ENCODE peak calls at places on chromosomes 11 and 22, in six cellular contexts. One of them, this sample, is unnamed.
A peak's percentile ranks its signal among the peaks of the same experiment; 100 is the strongest.

GRCh38 chr11:28863422-28863821 is 755.2 kb downstream of the METTL15 start:
- ATAC-seq in HepG2: no peak
- ATAC-seq in upper lobe of left lung: no peak
- ATAC-seq in A549: no peak
- ATAC-seq in K562: no peak
- ATAC-seq in GM12878: no peak
- ATAC-seq in this sample: no peak

GRCh38 chr11:122202161-122202950 is 86.3 kb upstream of the BLID start:
- ATAC-seq in HepG2: peak; percentile 61
- ATAC-seq in upper lobe of left lung: peak; percentile 79
- ATAC-seq in A549: peak; percentile 82
- ATAC-seq in K562: no peak
- ATAC-seq in GM12878: no peak
- ATAC-seq in this sample: peak; percentile 40

GRCh38 chr11:13007702-13008435 is 1.2 kb upstream of the RASSF10 start:
- ATAC-seq in HepG2: peak; percentile 97
- ATAC-seq in upper lobe of left lung: no peak
- ATAC-seq in A549: no peak
- ATAC-seq in K562: no peak
- ATAC-seq in GM12878: no peak
- ATAC-seq in this sample: no peak

GRCh38 chr11:76615950-76616349 is 54.6 kb downstream of the LRRC32 start:
- ATAC-seq in HepG2: no peak
- ATAC-seq in upper lobe of left lung: no peak
- ATAC-seq in A549: no peak
- ATAC-seq in K562: no peak
- ATAC-seq in GM12878: no peak
- ATAC-seq in this sample: peak; percentile 47

GRCh38 chr22:38614331-38615122 is 41.7 kb downstream of the FAM227A start:
- ATAC-seq in HepG2: no peak
- ATAC-seq in upper lobe of left lung: peak; percentile 35
- ATAC-seq in A549: no peak
- ATAC-seq in K562: no peak
- ATAC-seq in GM12878: peak; percentile 55
- ATAC-seq in this sample: no peak

GRCh38 chr22:48569476-48570233 is 1258.0 kb downstream of the BRD1 start:
- ATAC-seq in HepG2: no peak
- ATAC-seq in upper lobe of left lung: no peak
- ATAC-seq in A549: no peak
- ATAC-seq in K562: no peak
- ATAC-seq in GM12878: no peak
- ATAC-seq in this sample: no peak

GRCh38 chr11:21785351-21785750 is 407.5 kb upstream of the ANO5 start:
- ATAC-seq in HepG2: no peak
- ATAC-seq in upper lobe of left lung: no peak
- ATAC-seq in A549: no peak
- ATAC-seq in K562: no peak
- ATAC-seq in GM12878: no peak
- ATAC-seq in this sample: no peak

GRCh38 chr11:13110929-13111812 is 102.1 kb downstream of the RASSF10 start:
- ATAC-seq in HepG2: no peak
- ATAC-seq in upper lobe of left lung: no peak
- ATAC-seq in A549: peak; percentile 67
- ATAC-seq in K562: no peak
- ATAC-seq in GM12878: peak; percentile 55
- ATAC-seq in this sample: peak; percentile 67

GRCh38 chr22:21858025-21858764 is 9.2 kb downstream of the MAPK1 start:
- ATAC-seq in HepG2: peak; percentile 65
- ATAC-seq in upper lobe of left lung: no peak
- ATAC-seq in A549: no peak
- ATAC-seq in K562: peak; percentile 9
- ATAC-seq in GM12878: peak; percentile 40
- ATAC-seq in this sample: no peak

GRCh38 chr11:118046051-118046963 is 30.6 kb upstream of the TMPRSS4 start:
- ATAC-seq in HepG2: no peak
- ATAC-seq in upper lobe of left lung: no peak
- ATAC-seq in A549: no peak
- ATAC-seq in K562: peak; percentile 65
- ATAC-seq in GM12878: peak; percentile 88
- ATAC-seq in this sample: no peak

GRCh38 chr11:119339581-119340334 is 925 bp downstream of the C1QTNF5 start:
- ATAC-seq in HepG2: peak; percentile 61
- ATAC-seq in upper lobe of left lung: peak; percentile 84
- ATAC-seq in A549: peak; percentile 64
- ATAC-seq in K562: peak; percentile 84
- ATAC-seq in GM12878: peak; percentile 63
- ATAC-seq in this sample: peak; percentile 71

GRCh38 chr11:93024376-93024775 is 54.9 kb downstream of the MTNR1B start:
- ATAC-seq in HepG2: no peak
- ATAC-seq in upper lobe of left lung: no peak
- ATAC-seq in A549: no peak
- ATAC-seq in K562: no peak
- ATAC-seq in GM12878: no peak
- ATAC-seq in this sample: no peak

GRCh38 chr11:110434952-110435779 is 5.4 kb downstream of the FDX1 start:
- ATAC-seq in HepG2: no peak
- ATAC-seq in upper lobe of left lung: no peak
- ATAC-seq in A549: no peak
- ATAC-seq in K562: peak; percentile 34
- ATAC-seq in GM12878: peak; percentile 43
- ATAC-seq in this sample: no peak

GRCh38 chr11:64916040-64916847 is 765 bp downstream of the ATG2A start:
- ATAC-seq in HepG2: peak; percentile 55
- ATAC-seq in upper lobe of left lung: peak; percentile 40
- ATAC-seq in A549: peak; percentile 48
- ATAC-seq in K562: peak; percentile 36
- ATAC-seq in GM12878: peak; percentile 51
- ATAC-seq in this sample: no peak

GRCh38 chr22:11066458-11067285 is 4461.3 kb upstream of the OR11H1 start:
- ATAC-seq in HepG2: peak; percentile 65
- ATAC-seq in upper lobe of left lung: peak; percentile 77
- ATAC-seq in A549: peak; percentile 47
- ATAC-seq in K562: peak; percentile 26
- ATAC-seq in GM12878: no peak
- ATAC-seq in this sample: peak; percentile 72

GRCh38 chr11:68574308-68574707 is 110.0 kb upstream of the GAL start:
- ATAC-seq in HepG2: no peak
- ATAC-seq in upper lobe of left lung: no peak
- ATAC-seq in A549: no peak
- ATAC-seq in K562: no peak
- ATAC-seq in GM12878: no peak
- ATAC-seq in this sample: no peak

GRCh38 chr11:94805994-94806393 is 37.8 kb downstream of the AMOTL1 start:
- ATAC-seq in HepG2: no peak
- ATAC-seq in upper lobe of left lung: no peak
- ATAC-seq in A549: no peak
- ATAC-seq in K562: no peak
- ATAC-seq in GM12878: no peak
- ATAC-seq in this sample: no peak

GRCh38 chr11:72598901-72599300 is 75.3 kb downstream of the PDE2A start:
- ATAC-seq in HepG2: peak; percentile 87
- ATAC-seq in upper lobe of left lung: peak; percentile 50
- ATAC-seq in A549: peak; percentile 75
- ATAC-seq in K562: peak; percentile 89
- ATAC-seq in GM12878: peak; percentile 58
- ATAC-seq in this sample: peak; percentile 34

GRCh38 chr11:118295834-118296454 is 8.6 kb upstream of the CD3E start:
- ATAC-seq in HepG2: peak; percentile 44
- ATAC-seq in upper lobe of left lung: peak; percentile 49
- ATAC-seq in A549: peak; percentile 58
- ATAC-seq in K562: peak; percentile 77
- ATAC-seq in GM12878: peak; percentile 88
- ATAC-seq in this sample: no peak

GRCh38 chr22:32532819-32533128 is 58.2 kb downstream of the FBXO7 start:
- ATAC-seq in HepG2: no peak
- ATAC-seq in upper lobe of left lung: no peak
- ATAC-seq in A549: no peak
- ATAC-seq in K562: no peak
- ATAC-seq in GM12878: no peak
- ATAC-seq in this sample: no peak

GRCh38 chr11:45089845-45090499 is 56.5 kb upstream of the PRDM11 start:
- ATAC-seq in HepG2: peak; percentile 42
- ATAC-seq in upper lobe of left lung: peak; percentile 25
- ATAC-seq in A549: peak; percentile 70
- ATAC-seq in K562: peak; percentile 28
- ATAC-seq in GM12878: no peak
- ATAC-seq in this sample: no peak

GRCh38 chr22:29152381-29153138 is 53.1 kb upstream of the EMID1 start:
- ATAC-seq in HepG2: no peak
- ATAC-seq in upper lobe of left lung: peak; percentile 56
- ATAC-seq in A549: no peak
- ATAC-seq in K562: peak; percentile 81
- ATAC-seq in GM12878: no peak
- ATAC-seq in this sample: peak; percentile 35

GRCh38 chr22:33314316-33314715 is 256.1 kb upstream of the SYN3 start:
- ATAC-seq in HepG2: no peak
- ATAC-seq in upper lobe of left lung: no peak
- ATAC-seq in A549: no peak
- ATAC-seq in K562: no peak
- ATAC-seq in GM12878: no peak
- ATAC-seq in this sample: no peak

DNA sequence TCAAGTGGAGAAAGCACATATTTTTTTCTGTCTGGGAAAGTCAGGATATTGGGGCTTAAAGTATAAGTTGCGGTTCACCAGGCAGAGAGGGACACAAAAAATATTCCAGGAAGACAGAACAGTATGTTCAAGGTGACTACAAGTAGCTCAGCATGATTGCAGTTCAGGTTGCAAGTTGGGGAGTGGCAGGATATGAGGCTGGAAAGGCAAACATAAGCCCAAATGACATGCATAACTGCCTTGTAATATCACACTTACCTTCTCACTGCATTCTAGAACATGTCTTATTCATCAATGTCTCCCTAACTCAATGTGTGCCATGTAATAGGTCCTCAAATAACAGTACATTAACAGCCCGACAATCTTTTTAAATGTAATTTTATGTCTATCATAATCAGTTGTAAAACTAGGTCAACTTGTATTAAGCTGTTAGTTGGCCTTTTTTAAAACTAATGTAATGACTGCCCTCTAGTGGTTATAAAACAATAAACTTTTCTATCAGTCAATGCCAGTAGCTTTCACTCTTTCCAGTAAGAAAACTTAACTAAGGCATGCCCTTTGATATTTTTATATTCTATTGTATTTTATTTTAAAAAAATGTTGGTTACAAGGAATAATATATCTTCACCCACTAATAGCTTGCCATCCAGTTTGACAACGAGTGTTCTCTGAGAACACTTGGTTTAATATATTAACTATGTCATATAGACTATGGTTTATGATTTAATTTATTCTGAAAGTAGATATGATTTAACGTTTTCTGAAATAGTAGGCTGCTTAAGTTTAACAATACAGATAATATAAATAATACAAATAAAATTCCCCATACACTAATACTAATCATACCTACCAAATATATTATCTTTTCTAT is 39.4 kb upstream of the CFAP300 start:
- ATAC-seq in HepG2: peak; percentile 92
- ATAC-seq in upper lobe of left lung: peak; percentile 75
- ATAC-seq in A549: peak; percentile 96
- ATAC-seq in K562: peak; percentile 63
- ATAC-seq in GM12878: peak; percentile 82
- ATAC-seq in this sample: peak; percentile 60
- TF ChIP-seq EP300 in HepG2: peak; percentile 47
- TF ChIP-seq EP300 in upper lobe of left lung: peak; percentile 30
- TF ChIP-seq EP300 in A549: peak; percentile 12
- TF ChIP-seq EP300 in K562: no peak
- TF ChIP-seq EP300 in GM12878: no peak
- TF ChIP-seq EP300 in this sample: no peak

GRCh38 chr11:3856856-3857553 is 1.5 kb downstream of the STIM1 start:
- ATAC-seq in HepG2: no peak
- ATAC-seq in upper lobe of left lung: no peak
- ATAC-seq in A549: no peak
- ATAC-seq in K562: no peak
- ATAC-seq in GM12878: no peak
- ATAC-seq in this sample: no peak

GRCh38 chr11:3860360-3860759 is 4.9 kb downstream of the STIM1 start:
- ATAC-seq in HepG2: no peak
- ATAC-seq in upper lobe of left lung: no peak
- ATAC-seq in A549: no peak
- ATAC-seq in K562: no peak
- ATAC-seq in GM12878: no peak
- ATAC-seq in this sample: no peak

GRCh38 chr11:3861698-3862097 is 6.2 kb downstream of the STIM1 start:
- ATAC-seq in HepG2: no peak
- ATAC-seq in upper lobe of left lung: no peak
- ATAC-seq in A549: no peak
- ATAC-seq in K562: no peak
- ATAC-seq in GM12878: peak; percentile 4
- ATAC-seq in this sample: no peak

GRCh38 chr11:3857628-3858027 is 2.2 kb downstream of the STIM1 start:
- ATAC-seq in HepG2: no peak
- ATAC-seq in upper lobe of left lung: no peak
- ATAC-seq in A549: no peak
- ATAC-seq in K562: no peak
- ATAC-seq in GM12878: no peak
- ATAC-seq in this sample: no peak

GRCh38 chr11:3859373-3859881 is 4.0 kb downstream of the STIM1 start:
- ATAC-seq in HepG2: no peak
- ATAC-seq in upper lobe of left lung: no peak
- ATAC-seq in A549: no peak
- ATAC-seq in K562: peak; percentile 63
- ATAC-seq in GM12878: peak; percentile 60
- ATAC-seq in this sample: no peak
- H3K4me1 ChIP-seq in HepG2: peaks cover 63% of the 10 kb centered on the region
- H3K4me1 ChIP-seq in upper lobe of left lung: peaks cover 62% of the 10 kb centered on the region
- H3K4me1 ChIP-seq in A549: peaks cover 52% of the 10 kb centered on the region
- H3K4me1 ChIP-seq in K562: peaks cover 49% of the 10 kb centered on the region
- H3K4me1 ChIP-seq in GM12878: peaks cover 35% of the 10 kb centered on the region
- H3K4me1 ChIP-seq in this sample: peaks cover 77% of the 10 kb centered on the region

GRCh38 chr11:70671083-70671482 is 272.8 kb downstream of the CTTN start:
- ATAC-seq in HepG2: no peak
- ATAC-seq in upper lobe of left lung: no peak
- ATAC-seq in A549: no peak
- ATAC-seq in K562: peak; percentile 59
- ATAC-seq in GM12878: no peak
- ATAC-seq in this sample: no peak
- H3K4me3 ChIP-seq in HepG2: no peak overlapping the region
- H3K4me3 ChIP-seq in upper lobe of left lung: no peak overlapping the region
- H3K4me3 ChIP-seq in A549: no peak overlapping the region
- H3K4me3 ChIP-seq in K562: no peak overlapping the region
- H3K4me3 ChIP-seq in GM12878: no peak overlapping the region
- H3K4me3 ChIP-seq in this sample: no peak overlapping the region

GRCh38 chr22:35379146-35379993 is 1.5 kb upstream of the HMOX1 start:
- ATAC-seq in HepG2: peak; percentile 50
- ATAC-seq in upper lobe of left lung: no peak
- ATAC-seq in A549: no peak
- ATAC-seq in K562: no peak
- ATAC-seq in GM12878: no peak
- ATAC-seq in this sample: no peak

GRCh38 chr22:35380013-35380412 is 883 bp upstream of the HMOX1 start:
- ATAC-seq in HepG2: peak; percentile 28
- ATAC-seq in upper lobe of left lung: no peak
- ATAC-seq in A549: no peak
- ATAC-seq in K562: no peak
- ATAC-seq in GM12878: no peak
- ATAC-seq in this sample: no peak

GRCh38 chr22:35378547-35379078 is 2.3 kb upstream of the HMOX1 start:
- ATAC-seq in HepG2: peak; percentile 22
- ATAC-seq in upper lobe of left lung: no peak
- ATAC-seq in A549: no peak
- ATAC-seq in K562: no peak
- ATAC-seq in GM12878: no peak
- ATAC-seq in this sample: no peak

GRCh38 chr22:35381424-35381772 is 502 bp downstream of the HMOX1 start:
- ATAC-seq in HepG2: peak; percentile 19
- ATAC-seq in upper lobe of left lung: no peak
- ATAC-seq in A549: peak; percentile 9
- ATAC-seq in K562: no peak
- ATAC-seq in GM12878: no peak
- ATAC-seq in this sample: no peak

GRCh38 chr22:35380537-35381423 is at the start of gene HMOX1:
- ATAC-seq in HepG2: peak; percentile 83
- ATAC-seq in upper lobe of left lung: peak; percentile 93
- ATAC-seq in A549: peak; percentile 82
- ATAC-seq in K562: no peak
- ATAC-seq in GM12878: peak; percentile 90
- ATAC-seq in this sample: peak; percentile 93
- TF ChIP-seq EP300 in HepG2: no peak
- TF ChIP-seq EP300 in upper lobe of left lung: no peak
- TF ChIP-seq EP300 in A549: no peak
- TF ChIP-seq EP300 in K562: no peak
- TF ChIP-seq EP300 in GM12878: no peak
- TF ChIP-seq EP300 in this sample: no peak

This sample was measured in gastroesophageal sphincter.